ENCODE peak calls at places on chromosome 1, in six cellular contexts. R is KBM-7, W is neural crest cell, I is IMR-90, S is AG09309, H is pancreas. G is an unnamed sample.

GRCh38 chr1:235320521-235321179 is 7.3 kb downstream of the ARID4B start:
- DNase-seq in W (no peak), S (no peak), I (no peak), H (no peak), R (no peak), G (no peak)

GRCh38 chr1:198118136-198118535 is 38.7 kb upstream of the NEK7 start:
- DNase-seq in I (peak), W (no peak), H (no peak), R (no peak), S (peak), G (peak)

GRCh38 chr1:62176597-62177312 is 17.9 kb upstream of the L1TD1 start:
- DNase-seq in H (no peak), W (no peak), R (no peak), S (no peak), I (no peak), G (no peak)

GRCh38 chr1:185559684-185560310 is 174.4 kb upstream of the HMCN1 start:
- DNase-seq in S (peak), H (no peak), I (peak), W (no peak), R (peak), G (no peak)

GRCh38 chr1:74697832-74698231 is 24.2 kb upstream of the ERICH3 start:
- DNase-seq in S (no peak), R (no peak), I (no peak), H (no peak), W (no peak), G (no peak)

GRCh38 chr1:150259758-150260669 is 2.4 kb downstream of the CA14 start:
- DNase-seq in W (peak), R (peak), H (peak), I (no peak), S (no peak), G (no peak)

GRCh38 chr1:170461762-170462384 is 70.1 kb upstream of the GORAB start:
- DNase-seq in W (no peak), I (peak), S (peak), R (peak), H (no peak), G (no peak)

GRCh38 chr1:218330043-218330623 is 15.0 kb upstream of the TGFB2 start:
- DNase-seq in S (no peak), H (no peak), W (no peak), I (peak), R (peak), G (no peak)

GRCh38 chr1:168512864-168513595 is 30.8 kb downstream of the XCL2 start:
- DNase-seq in I (no peak), H (no peak), S (no peak), R (no peak), W (no peak), G (no peak)

GRCh38 chr1:119646521-119647227 is 1.4 kb downstream of the ZNF697 start:
- DNase-seq in S (peak), H (no peak), R (peak), I (peak), W (no peak), G (no peak)

GRCh38 chr1:182350839-182351238 is 40.8 kb downstream of the GLUL start:
- DNase-seq in W (no peak), H (no peak), S (no peak), R (no peak), I (no peak), G (no peak)

GRCh38 chr1:117110774-117111173 is 10.8 kb downstream of the TRIM45 start:
- DNase-seq in W (no peak), H (no peak), I (peak), S (no peak), R (no peak), G (no peak)

GRCh38 chr1:147500309-147500839 is 40.9 kb upstream of the BCL9 start:
- DNase-seq in H (no peak), R (no peak), W (no peak), S (no peak), I (no peak), G (no peak)